ENCODE peak calls at places on chromosomes 1 and 21, in eight cellular contexts. X is SJSA1, N is neuronal stem cell, E is esophagus squamous epithelium, C is PC-3, F is iPS DF 6.9, O is esophagus muscularis mucosa, R is colonic mucosa. U is an unnamed sample.

GRCh38 chr1:69985901-69986439 is 219.4 kb downstream of the LRRC40 start:
- DNase-seq in X (no peak), N (no peak), E (no peak), C (no peak), F (no peak), O (no peak), R (no peak), U (no peak)

GRCh38 chr1:17667641-17668040 is 87.5 kb upstream of the ACTL8 start:
- DNase-seq in X (no peak), N (no peak), E (no peak), C (no peak), F (no peak), O (no peak), R (no peak), U (no peak)

GRCh38 chr1:208409171-208409570 is 165.0 kb upstream of the PLXNA2 start:
- DNase-seq in X (no peak), N (no peak), E (no peak), C (no peak), F (no peak), O (no peak), R (no peak), U (no peak)

GRCh38 chr1:234782821-234783220 is 172.8 kb upstream of the IRF2BP2 start:
- DNase-seq in X (peak; percentile 23), N (no peak), E (no peak), C (peak; percentile 3), F (no peak), O (no peak), R (no peak), U (no peak)

GRCh38 chr1:234533034-234533571 is 54.1 kb upstream of the TARBP1 start:
- DNase-seq in X (no peak), N (no peak), E (no peak), C (peak; percentile 63), F (no peak), O (no peak), R (peak; percentile 48), U (peak; percentile 77)

GRCh38 chr1:81430236-81430635 is 370.5 kb upstream of the ADGRL2 start:
- DNase-seq in X (no peak), N (no peak), E (no peak), C (no peak), F (no peak), O (no peak), R (no peak), U (no peak)

GRCh38 chr21:15127437-15127836 is 62.6 kb upstream of the NRIP1 start:
- DNase-seq in X (no peak), N (no peak), E (no peak), C (no peak), F (no peak), O (no peak), R (no peak), U (no peak)

GRCh38 chr1:175207971-175208370 is 15.4 kb upstream of the KIAA0040 start:
- DNase-seq in X (no peak), N (no peak), E (no peak), C (no peak), F (no peak), O (no peak), R (no peak), U (no peak)

GRCh38 chr1:91036894-91037829 is 15.3 kb upstream of the ZNF644 start:
- DNase-seq in X (no peak), N (no peak), E (no peak), C (no peak), F (no peak), O (no peak), R (peak; percentile 65), U (no peak)

GRCh38 chr1:44276901-44277300 is 63.6 kb downstream of the DMAP1 start:
- DNase-seq in X (no peak), N (no peak), E (no peak), C (peak; percentile 41), F (no peak), O (no peak), R (no peak), U (no peak)

GRCh38 chr1:231162970-231163830 is 1.3 kb downstream of the TRIM67 start:
- DNase-seq in X (no peak), N (no peak), E (no peak), C (no peak), F (no peak), O (no peak), R (no peak), U (no peak)

GRCh38 chr1:231160851-231161710 is 777 bp upstream of the TRIM67 start:
- DNase-seq in X (no peak), N (no peak), E (no peak), C (no peak), F (no peak), O (peak; percentile 91), R (no peak), U (no peak)

GRCh38 chr1:231163831-231164427 is 2.1 kb downstream of the TRIM67 start:
- DNase-seq in X (no peak), N (no peak), E (no peak), C (no peak), F (no peak), O (no peak), R (no peak), U (no peak)

GRCh38 chr1:231161711-231162299 is at the start of gene TRIM67:
- DNase-seq in X (no peak), N (no peak), E (no peak), C (no peak), F (no peak), O (peak; percentile 57), R (no peak), U (no peak)

GRCh38 chr1:231162300-231162969 is 577 bp downstream of the TRIM67 start:
- DNase-seq in X (no peak), N (peak; percentile 73), E (no peak), C (no peak), F (no peak), O (no peak), R (peak; percentile 30), U (no peak)
- H3K4me3 ChIP-seq in X (peak overlapping the region; percentile 39), N (peak overlapping the region; percentile 70), E (no peak overlapping the region), C (no peak overlapping the region), F (peak overlapping the region; percentile 34), O (peak overlapping the region; percentile 53), R (peak overlapping the region; percentile 30), U (no peak overlapping the region)

DNA sequence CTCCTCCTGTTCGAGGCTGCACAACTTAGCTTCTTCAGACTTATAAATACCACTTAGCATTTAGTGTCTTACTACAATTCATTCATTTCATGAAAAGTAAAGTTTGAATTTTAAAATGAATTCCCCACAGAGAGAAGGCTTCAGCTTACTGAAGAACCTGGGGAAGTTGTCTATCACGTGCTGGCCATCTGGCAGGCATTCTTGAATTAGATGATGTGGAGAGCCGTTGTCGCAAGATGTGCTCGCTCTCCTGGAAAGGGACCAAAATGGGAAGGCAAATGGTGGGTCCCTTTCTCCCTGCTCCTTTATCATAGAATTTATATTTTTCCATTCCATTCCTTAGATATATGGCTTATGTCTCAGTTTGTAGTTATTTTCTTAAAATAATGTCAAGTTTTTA is 90.5 kb downstream of the CD247 start:
- DNase-seq in X (no peak), N (no peak), E (no peak), C (no peak), F (no peak), O (no peak), R (no peak), U (no peak)
- H3K4me3 ChIP-seq in X (no peak overlapping the region), N (no peak overlapping the region), E (no peak overlapping the region), C (no peak overlapping the region), F (no peak overlapping the region), O (no peak overlapping the region), R (no peak overlapping the region), U (no peak overlapping the region)

GRCh38 chr1:212007178-212007577 is 28.2 kb downstream of the INTS7 start:
- DNase-seq in X (no peak), N (no peak), E (no peak), C (no peak), F (no peak), O (no peak), R (no peak), U (no peak)

GRCh38 chr1:212007896-212008295 is 27.5 kb downstream of the INTS7 start:
- DNase-seq in X (no peak), N (no peak), E (no peak), C (no peak), F (no peak), O (no peak), R (no peak), U (no peak)

GRCh38 chr1:212004888-212005287 is 30.5 kb downstream of the INTS7 start:
- DNase-seq in X (no peak), N (no peak), E (no peak), C (no peak), F (no peak), O (no peak), R (no peak), U (no peak)

GRCh38 chr1:212002536-212002935 is 32.8 kb downstream of the INTS7 start:
- DNase-seq in X (no peak), N (no peak), E (no peak), C (no peak), F (no peak), O (no peak), R (no peak), U (no peak)
- H3K4me3 ChIP-seq in X (no peak overlapping the region), N (no peak overlapping the region), E (no peak overlapping the region), C (no peak overlapping the region), F (no peak overlapping the region), O (no peak overlapping the region), R (no peak overlapping the region), U (no peak overlapping the region)

GRCh38 chr1:22711591-22712501 is 1.2 kb downstream of the EPHB2 start:
- DNase-seq in X (no peak), N (no peak), E (no peak), C (peak; percentile 12), F (no peak), O (no peak), R (peak; percentile 67), U (no peak)

GRCh38 chr1:22711071-22711470 is 432 bp downstream of the EPHB2 start:
- DNase-seq in X (no peak), N (no peak), E (no peak), C (no peak), F (no peak), O (no peak), R (no peak), U (no peak)

GRCh38 chr1:22709227-22709626 is 1.4 kb upstream of the EPHB2 start:
- DNase-seq in X (no peak), N (no peak), E (no peak), C (no peak), F (no peak), O (no peak), R (no peak), U (no peak)

GRCh38 chr1:22709891-22710687 is 550 bp upstream of the EPHB2 start:
- DNase-seq in X (no peak), N (peak; percentile 73), E (no peak), C (peak; percentile 51), F (no peak), O (no peak), R (peak; percentile 79), U (peak; percentile 64)

DNA sequence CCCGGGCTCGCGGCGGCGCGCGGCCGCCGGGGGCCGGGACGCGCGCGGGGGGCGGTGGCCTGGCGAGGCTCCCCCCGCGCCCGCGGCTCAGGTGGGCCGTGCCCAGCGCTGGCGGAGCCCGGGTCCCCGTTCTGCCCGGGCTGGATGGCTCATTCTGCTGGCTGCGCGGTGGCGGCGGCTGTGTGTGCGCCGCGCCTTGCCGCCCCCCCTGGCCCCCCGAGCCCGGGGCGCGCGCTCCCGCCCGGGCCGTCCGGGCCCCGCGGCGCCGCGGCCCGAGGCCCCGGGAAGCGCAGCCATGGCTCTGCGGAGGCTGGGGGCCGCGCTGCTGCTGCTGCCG is at the start of gene EPHB2:
- DNase-seq in X (no peak), N (no peak), E (no peak), C (peak; percentile 43), F (no peak), O (no peak), R (peak; percentile 63), U (no peak)
- H3K4me3 ChIP-seq in X (peak within 1 kb of the TSS; percentile 38), N (peak within 1 kb of the TSS; percentile 86), E (peak within 1 kb of the TSS; percentile 29), C (peak within 1 kb of the TSS; percentile 81), F (peak within 1 kb of the TSS; percentile 51), O (peak within 1 kb of the TSS; percentile 64), R (peak within 1 kb of the TSS; percentile 65), U (peak within 1 kb of the TSS; percentile 66)